ENCODE peak calls at places on chromosomes 13 and 19, in four cellular contexts. T, A, Q and R are unnamed samples.
A peak's percentile ranks its signal among the peaks of the same experiment; 100 is the strongest.

GRCh38 chr13:41827507-41828213 is 133.2 kb downstream of the VWA8 start:
- DNase-seq in T (peak; percentile 77), A (no peak), Q (no peak), R (no peak)

GRCh38 chr19:18895038-18895827 is 725 bp downstream of the CERS1 start:
- DNase-seq in T (peak; percentile 74), A (no peak), Q (no peak), R (peak; percentile 72)

GRCh38 chr13:110597041-110597689 is 18.2 kb upstream of the NAXD start:
- DNase-seq in T (no peak), A (no peak), Q (no peak), R (no peak)

GRCh38 chr19:10293637-10294367 is 4.0 kb downstream of the ICAM5 start:
- DNase-seq in T (no peak), A (no peak), Q (no peak), R (no peak)

GRCh38 chr13:99215466-99215865 is 14.8 kb downstream of the UBAC2 start:
- DNase-seq in T (no peak), A (no peak), Q (no peak), R (no peak)

GRCh38 chr13:40236566-40237168 is 429.8 kb downstream of the FOXO1 start:
- DNase-seq in T (no peak), A (no peak), Q (no peak), R (no peak)

GRCh38 chr13:110388141-110388943 is 81.3 kb downstream of the COL4A2 start:
- DNase-seq in T (no peak), A (no peak), Q (no peak), R (no peak)

GRCh38 chr19:58544591-58545285 is 874 bp downstream of the TRIM28 start:
- DNase-seq in T (peak; percentile 40), A (no peak), Q (no peak), R (peak; percentile 49)

GRCh38 chr13:30113531-30113930 is 193.8 kb downstream of the KATNAL1 start:
- DNase-seq in T (no peak), A (no peak), Q (no peak), R (no peak)

GRCh38 chr19:5395541-5395940 is 54.9 kb upstream of the PTPRS start:
- DNase-seq in T (no peak), A (no peak), Q (no peak), R (no peak)

GRCh38 chr13:49240017-49240416 is 7.7 kb upstream of the CDADC1 start:
- DNase-seq in T (peak; percentile 24), A (no peak), Q (no peak), R (no peak)

GRCh38 chr19:56217039-56217949 is 15.2 kb downstream of the ZSCAN5C start:
- DNase-seq in T (no peak), A (no peak), Q (no peak), R (no peak)